ENCODE peak calls at places on chromosome 16, in seven cellular contexts. G is activated CD4-positive, alpha-beta memory T cell treated with anti-CD3 and anti-CD28 coated beads, Interleukin-2, amount 10 ng/mL, durations not matched to agents 7 days and 5 days; C is KG1; Y is kidney epithelial cell; P is H7; J is memory B cell; M is activated CD4-positive, CD25-positive, alpha-beta regulatory T cell treated with anti-CD3 and anti-CD28 coated beads, Interleukin-2, amount 50 U/mL, for 72 hours. W is an unnamed sample.

GRCh38 chr16:23991044-23991443 is 155.3 kb downstream of the PRKCB start:
- DNase-seq in G (no peak), C (no peak), Y (no peak), P (no peak), J (no peak), M (no peak), W (no peak)

GRCh38 chr16:52069866-52070265 is 477.1 kb downstream of the TOX3 start:
- DNase-seq in G (no peak), C (no peak), Y (no peak), P (peak; percentile 3), J (no peak), M (no peak), W (no peak)

GRCh38 chr16:21088646-21089538 is 61.8 kb downstream of the DNAH3 start:
- DNase-seq in G (no peak), C (no peak), Y (no peak), P (no peak), J (no peak), M (no peak), W (no peak)

GRCh38 chr16:80991792-80992430 is 14.8 kb downstream of the CMC2 start:
- DNase-seq in G (no peak), C (no peak), Y (no peak), P (no peak), J (no peak), M (no peak), W (no peak)

GRCh38 chr16:31177136-31177535 is 2.8 kb upstream of the FUS start:
- DNase-seq in G (peak; percentile 68), C (no peak), Y (peak; percentile 89), P (no peak), J (no peak), M (no peak), W (peak; percentile 76)

GRCh38 chr16:11133344-11133921 is 122.6 kb downstream of the SOCS1 start:
- DNase-seq in G (no peak), C (no peak), Y (peak; percentile 91), P (no peak), J (no peak), M (no peak), W (peak; percentile 81)

GRCh38 chr16:85348921-85349334 is 236.7 kb upstream of the CIBAR2 start:
- DNase-seq in G (no peak), C (no peak), Y (no peak), P (no peak), J (no peak), M (no peak), W (no peak)

GRCh38 chr16:55052335-55053070 is 121.8 kb downstream of the IRX5 start:
- DNase-seq in G (no peak), C (no peak), Y (no peak), P (no peak), J (no peak), M (no peak), W (no peak)

GRCh38 chr16:79519448-79519847 is 81.1 kb downstream of the MAF start:
- DNase-seq in G (no peak), C (peak; percentile 26), Y (no peak), P (no peak), J (no peak), M (peak; percentile 34), W (no peak)

GRCh38 chr16:88526906-88527185 is 43.4 kb upstream of the ZC3H18 start:
- DNase-seq in G (no peak), C (no peak), Y (no peak), P (no peak), J (no peak), M (no peak), W (no peak)

GRCh38 chr16:48126801-48127644 is 28.8 kb downstream of the ABCC12 start:
- DNase-seq in G (no peak), C (no peak), Y (peak; percentile 89), P (no peak), J (no peak), M (no peak), W (peak; percentile 68)

GRCh38 chr16:61926766-61927165 is 109.5 kb downstream of the CDH8 start:
- DNase-seq in G (no peak), C (no peak), Y (no peak), P (no peak), J (no peak), M (no peak), W (no peak)

GRCh38 chr16:3971261-3971660 is 90.7 kb upstream of the CREBBP start:
- DNase-seq in G (no peak), C (no peak), Y (no peak), P (no peak), J (no peak), M (no peak), W (no peak)

GRCh38 chr16:70419384-70420327 is 19.2 kb downstream of the ST3GAL2 start:
- DNase-seq in G (no peak), C (no peak), Y (no peak), P (peak; percentile 32), J (no peak), M (no peak), W (no peak)

GRCh38 chr16:75207831-75208230 is 870 bp upstream of the CTRB2 start:
- DNase-seq in G (no peak), C (no peak), Y (no peak), P (peak; percentile 48), J (no peak), M (no peak), W (no peak)

GRCh38 chr16:56909484-56910113 is 22.3 kb upstream of the HERPUD1 start:
- DNase-seq in G (no peak), C (no peak), Y (no peak), P (no peak), J (no peak), M (no peak), W (no peak)

GRCh38 chr16:30350134-30350871 is 4.8 kb downstream of the CD2BP2 start:
- DNase-seq in G (peak; percentile 46), C (no peak), Y (no peak), P (no peak), J (no peak), M (no peak), W (no peak)